ENCODE peak calls at places on chromosomes 13 and 19, in ten cellular contexts. G is PC-9; R is lung; V is AG04450; L is CD4-positive, alpha-beta T cell; W is stomach; H is pancreas; T is cardiac muscle cell; J is gastrocnemius medialis; O is spleen. E is an unnamed sample.

GRCh38 chr13:25292301-25292700 is 5.0 kb upstream of the MTMR6 start:
- DNase-seq in G (no peak), R (no peak), V (no peak), L (no peak), W (no peak), H (peak), T (peak), J (no peak), O (no peak), E (peak)

GRCh38 chr19:12828494-12828893 is 5.9 kb downstream of the RTBDN start:
- DNase-seq in G (peak), R (no peak), V (no peak), L (no peak), W (peak), H (no peak), T (peak), J (no peak), O (no peak), E (no peak)

GRCh38 chr13:47334173-47334572 is 437.3 kb upstream of the HTR2A start:
- DNase-seq in G (no peak), R (no peak), V (peak), L (no peak), W (no peak), H (no peak), T (peak), J (no peak), O (no peak), E (no peak)

GRCh38 chr19:10864538-10864899 is 6.8 kb upstream of the CARM1 start:
- DNase-seq in G (peak), R (peak), V (peak), L (peak), W (peak), H (peak), T (peak), J (peak), O (peak), E (peak)

GRCh38 chr19:4916292-4917082 is 7.2 kb downstream of the UHRF1 start:
- DNase-seq in G (no peak), R (no peak), V (no peak), L (peak), W (no peak), H (no peak), T (no peak), J (no peak), O (peak), E (peak)

GRCh38 chr19:32041681-32042292 is 303.6 kb upstream of the ZNF507 start:
- DNase-seq in G (no peak), R (peak), V (no peak), L (no peak), W (no peak), H (peak), T (peak), J (no peak), O (no peak), E (no peak)

GRCh38 chr19:34171539-34171876 is 796 bp upstream of the LSM14A start:
- DNase-seq in G (no peak), R (no peak), V (peak), L (no peak), W (no peak), H (no peak), T (peak), J (no peak), O (no peak), E (no peak)

GRCh38 chr19:342801-343421 is 1.7 kb downstream of the MIER2 start:
- DNase-seq in G (peak), R (peak), V (peak), L (no peak), W (peak), H (peak), T (peak), J (peak), O (peak), E (no peak)

GRCh38 chr13:46831588-46832194 is 34.7 kb upstream of the ESD start:
- DNase-seq in G (peak), R (peak), V (peak), L (peak), W (no peak), H (no peak), T (peak), J (no peak), O (no peak), E (peak)

GRCh38 chr13:109028626-109029025 is 399.2 kb downstream of the MYO16 start:
- DNase-seq in G (no peak), R (no peak), V (no peak), L (no peak), W (no peak), H (no peak), T (peak), J (no peak), O (no peak), E (no peak)

GRCh38 chr19:50203281-50204080 is at the start of gene MYH14:
- DNase-seq in G (peak), R (peak), V (no peak), L (no peak), W (peak), H (peak), T (peak), J (peak), O (peak), E (no peak)

GRCh38 chr13:75760182-75760981 is 124.3 kb downstream of the LMO7 start:
- DNase-seq in G (peak), R (peak), V (no peak), L (no peak), W (peak), H (peak), T (no peak), J (peak), O (no peak), E (peak)

DNA sequence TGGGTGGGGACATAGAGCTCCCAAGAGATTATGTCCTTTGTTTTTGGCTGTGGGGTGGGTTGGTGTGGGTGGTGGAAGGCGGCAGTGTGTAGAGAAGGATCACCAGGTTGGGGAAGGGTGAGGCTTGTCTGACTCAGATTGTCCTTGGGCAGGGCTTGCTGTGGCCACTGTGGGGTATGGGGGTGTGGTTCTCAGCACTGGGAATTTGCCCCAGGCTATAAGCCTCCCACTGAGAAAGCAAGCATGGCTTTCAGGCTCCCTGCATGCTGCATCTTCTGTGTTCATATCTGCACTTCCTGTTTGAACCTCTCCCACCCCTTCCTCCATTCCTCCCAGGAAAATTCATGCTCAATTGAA is 34.9 kb downstream of the DNAJC15 start:
- DNase-seq in G (peak), R (no peak), V (no peak), L (no peak), W (no peak), H (no peak), T (peak), J (no peak), O (no peak), E (no peak)
- H3K27ac ChIP-seq in G (peak), R (peak), V (peak), L (peak), W (peak), H (peak), T (no peak), J (peak), O (no peak), E (no peak)

DNA sequence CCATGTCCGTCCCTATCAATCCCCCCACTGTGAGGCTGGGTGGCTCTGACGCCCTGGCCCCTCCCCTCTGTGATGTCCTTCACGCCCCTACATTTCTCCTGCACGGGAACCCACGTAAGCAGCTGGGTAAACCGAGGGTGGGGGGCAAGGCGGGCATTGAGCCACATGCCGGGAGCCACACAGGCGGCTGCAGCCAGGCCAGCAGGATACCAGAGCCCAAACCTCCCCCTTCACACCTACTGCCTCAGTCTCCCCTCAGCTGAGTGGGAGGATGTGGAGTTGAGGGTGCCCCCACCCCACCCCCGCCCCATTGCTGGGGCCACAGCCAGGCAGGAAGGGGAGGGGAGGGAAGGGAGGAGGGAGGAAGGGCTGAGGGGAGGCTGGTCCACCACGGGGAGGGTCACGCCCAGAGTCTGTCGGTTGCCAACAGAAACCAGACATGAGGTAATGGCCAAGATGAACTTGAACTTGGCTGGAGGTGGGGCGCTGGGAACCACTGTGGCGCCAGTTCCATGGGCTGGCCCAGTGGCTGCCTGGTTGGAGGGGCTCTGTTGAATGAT is 20.9 kb downstream of the SMIM24 start:
- DNase-seq in G (no peak), R (peak), V (peak), L (no peak), W (peak), H (peak), T (peak), J (peak), O (no peak), E (no peak)
- H3K27ac ChIP-seq in G (no peak), R (peak), V (peak), L (no peak), W (peak), H (peak), T (no peak), J (peak), O (peak), E (no peak)

GRCh38 chr13:68736961-68737360 is 1370.7 kb upstream of the ATXN8OS start:
- DNase-seq in G (no peak), R (no peak), V (no peak), L (no peak), W (no peak), H (no peak), T (no peak), J (no peak), O (no peak), E (no peak)
- H3K27ac ChIP-seq in G (no peak), R (no peak), V (no peak), L (no peak), W (no peak), H (no peak), T (no peak), J (no peak), O (no peak), E (no peak)

DNA sequence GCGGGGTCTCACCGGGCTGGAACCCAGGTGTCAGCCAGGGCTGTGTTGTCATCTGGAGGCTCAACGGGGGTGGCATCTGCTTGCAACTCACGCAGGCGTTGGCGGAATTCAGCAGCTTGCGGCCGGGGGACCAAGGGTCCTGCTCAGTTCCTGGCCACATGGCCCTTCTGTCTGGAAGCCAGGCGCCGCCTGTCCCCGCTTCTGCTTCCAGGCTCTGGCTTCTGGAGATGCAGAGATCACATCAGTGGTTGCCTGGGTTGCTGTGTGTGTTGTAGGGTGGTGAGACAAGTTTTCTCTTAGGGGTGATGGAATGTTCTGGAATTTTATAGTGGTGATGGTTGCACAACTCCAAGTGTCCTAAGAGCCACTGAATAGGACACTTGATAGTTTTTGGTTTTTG is 5.0 kb downstream of the ADAT3 start:
- DNase-seq in G (no peak), R (no peak), V (no peak), L (no peak), W (no peak), H (no peak), T (peak), J (no peak), O (no peak), E (no peak)
- H3K27ac ChIP-seq in G (no peak), R (no peak), V (no peak), L (no peak), W (no peak), H (no peak), T (no peak), J (no peak), O (no peak), E (no peak)

GRCh38 chr13:40789275-40790231 is at the start of gene SLC25A15:
- DNase-seq in G (peak), R (peak), V (peak), L (peak), W (peak), H (peak), T (peak), J (peak), O (peak), E (peak)

GRCh38 chr13:40792284-40793051 is 3.1 kb downstream of the SLC25A15 start:
- DNase-seq in G (no peak), R (no peak), V (no peak), L (no peak), W (no peak), H (no peak), T (no peak), J (no peak), O (no peak), E (no peak)

GRCh38 chr13:40793339-40793738 is 3.9 kb downstream of the SLC25A15 start:
- DNase-seq in G (no peak), R (no peak), V (no peak), L (no peak), W (no peak), H (no peak), T (no peak), J (no peak), O (no peak), E (no peak)

GRCh38 chr13:40787062-40787461 is 2.3 kb upstream of the SLC25A15 start:
- DNase-seq in G (no peak), R (no peak), V (peak), L (no peak), W (no peak), H (no peak), T (no peak), J (no peak), O (no peak), E (no peak)

GRCh38 chr13:40790232-40790631 is 821 bp downstream of the SLC25A15 start:
- DNase-seq in G (no peak), R (no peak), V (no peak), L (no peak), W (no peak), H (no peak), T (no peak), J (no peak), O (no peak), E (no peak)
- H3K27ac ChIP-seq in G (peak), R (peak), V (peak), L (peak), W (peak), H (peak), T (peak), J (peak), O (peak), E (peak)

DNA sequence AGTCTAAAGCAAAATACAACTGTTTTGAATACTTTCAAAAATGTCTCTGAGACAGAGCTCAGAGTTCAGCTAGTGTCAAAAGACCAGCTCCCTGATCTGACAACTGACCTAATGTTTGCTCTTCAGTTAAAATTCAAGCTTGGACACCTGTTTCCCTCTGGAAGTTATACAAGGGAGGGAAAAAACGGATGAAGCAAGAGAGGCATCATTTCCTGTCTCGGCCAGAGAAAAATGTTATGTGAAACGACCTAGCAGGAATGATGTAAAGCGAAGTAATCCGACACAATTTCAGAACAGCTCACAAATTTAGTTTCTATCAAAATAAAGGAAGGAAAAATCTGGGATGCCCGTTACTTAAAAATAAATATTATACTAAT is 59.4 kb downstream of the ZAR1L start:
- DNase-seq in G (no peak), R (no peak), V (no peak), L (no peak), W (no peak), H (no peak), T (peak), J (no peak), O (no peak), E (no peak)
- H3K27ac ChIP-seq in G (no peak), R (peak), V (no peak), L (no peak), W (peak), H (peak), T (no peak), J (peak), O (no peak), E (no peak)

GRCh38 chr13:49213539-49213938 is 6.6 kb upstream of the MLNR start:
- DNase-seq in G (no peak), R (no peak), V (no peak), L (no peak), W (no peak), H (no peak), T (no peak), J (no peak), O (no peak), E (no peak)

GRCh38 chr13:49213997-49214916 is 5.9 kb upstream of the MLNR start:
- DNase-seq in G (no peak), R (no peak), V (no peak), L (no peak), W (no peak), H (no peak), T (no peak), J (no peak), O (no peak), E (no peak)

GRCh38 chr13:49217962-49218492 is 2.1 kb upstream of the MLNR start:
- DNase-seq in G (no peak), R (no peak), V (no peak), L (no peak), W (no peak), H (no peak), T (no peak), J (no peak), O (no peak), E (no peak)

GRCh38 chr13:49216334-49216733 is 3.8 kb upstream of the MLNR start:
- DNase-seq in G (no peak), R (no peak), V (no peak), L (no peak), W (no peak), H (no peak), T (no peak), J (no peak), O (no peak), E (no peak)

DNA sequence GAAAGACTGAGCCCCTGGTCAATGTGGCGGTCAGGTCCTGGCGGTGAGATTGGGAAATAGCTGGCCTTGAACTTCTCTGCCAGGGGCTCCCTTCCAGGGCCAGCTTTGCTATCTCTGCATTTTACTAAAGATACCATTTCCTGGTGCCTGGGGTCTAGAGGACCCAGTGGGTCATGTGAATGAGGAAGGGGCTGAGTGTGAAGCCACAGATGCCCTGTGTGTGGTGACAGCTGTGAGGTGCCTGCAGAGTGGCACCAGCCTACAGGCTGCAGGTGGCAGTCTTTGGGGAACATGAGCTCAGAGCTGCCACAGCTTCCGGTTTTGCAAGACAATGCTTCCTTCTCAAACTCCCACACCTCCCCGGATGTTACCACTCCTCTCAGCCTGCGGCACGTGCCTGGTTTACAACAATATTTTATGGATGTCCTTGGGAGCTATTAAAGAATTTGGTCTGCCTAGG is 5.2 kb upstream of the MLNR start:
- DNase-seq in G (peak), R (peak), V (no peak), L (peak), W (peak), H (peak), T (peak), J (peak), O (peak), E (peak)
- H3K27ac ChIP-seq in G (no peak), R (no peak), V (no peak), L (no peak), W (no peak), H (no peak), T (no peak), J (no peak), O (peak), E (no peak)

DNA sequence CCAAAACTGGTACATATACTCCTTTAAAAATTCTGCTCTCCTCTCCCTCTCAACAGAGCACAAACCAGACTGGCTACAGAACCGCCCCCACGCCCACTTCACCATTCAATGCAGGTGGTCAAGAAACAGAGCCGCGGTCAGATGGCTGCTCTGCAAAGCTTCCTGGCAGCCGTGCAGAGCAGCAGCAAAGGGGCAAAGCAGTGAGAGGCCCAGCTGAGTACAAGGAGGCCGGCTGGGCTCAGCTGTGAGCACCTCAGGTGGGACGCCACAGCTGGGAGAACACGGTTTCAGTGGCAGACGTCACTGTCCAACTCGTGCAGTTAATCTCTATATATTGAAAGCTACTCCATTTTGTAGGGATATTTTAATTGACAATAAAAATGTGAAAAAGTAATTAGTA is 8.3 kb downstream of the GRTP1 start:
- DNase-seq in G (no peak), R (no peak), V (no peak), L (no peak), W (no peak), H (no peak), T (no peak), J (peak), O (no peak), E (no peak)
- H3K27ac ChIP-seq in G (no peak), R (no peak), V (no peak), L (no peak), W (no peak), H (no peak), T (no peak), J (no peak), O (no peak), E (no peak)